ENCODE peak calls at places on chromosomes 2 and 18, in four cellular contexts. One of them, this sample, is unnamed.

GRCh38 chr2:167862787-167863186 is 384.6 kb downstream of the STK39 start:
- DNase-seq in A673: peak; percentile 66
- DNase-seq in astrocyte of the spinal cord: peak; percentile 46
- DNase-seq in tibial nerve: no peak
- DNase-seq in this sample: no peak

GRCh38 chr18:26230497-26230896 is 4.3 kb downstream of the TAF4B start:
- DNase-seq in astrocyte of the spinal cord: no peak
- DNase-seq in tibial nerve: no peak
- DNase-seq in A673: no peak
- DNase-seq in this sample: no peak

GRCh38 chr2:181648478-181649155 is 8.3 kb downstream of the CERKL start:
- DNase-seq in A673: no peak
- DNase-seq in astrocyte of the spinal cord: no peak
- DNase-seq in tibial nerve: no peak
- DNase-seq in this sample: no peak

GRCh38 chr2:100425107-100425506 is 7.6 kb upstream of the CHST10 start:
- DNase-seq in tibial nerve: no peak
- DNase-seq in A673: no peak
- DNase-seq in astrocyte of the spinal cord: no peak
- DNase-seq in this sample: no peak

GRCh38 chr2:70087703-70088507 is 628 bp downstream of the PCBP1 start:
- DNase-seq in tibial nerve: peak; percentile 56
- DNase-seq in A673: peak; percentile 40
- DNase-seq in astrocyte of the spinal cord: peak; percentile 66
- DNase-seq in this sample: no peak

GRCh38 chr2:155404433-155405002 is 706.0 kb downstream of the KCNJ3 start:
- DNase-seq in A673: no peak
- DNase-seq in tibial nerve: no peak
- DNase-seq in astrocyte of the spinal cord: no peak
- DNase-seq in this sample: no peak

GRCh38 chr2:46776687-46777327 is 138.8 kb downstream of the MCFD2 start:
- DNase-seq in astrocyte of the spinal cord: peak; percentile 81
- DNase-seq in tibial nerve: peak; percentile 70
- DNase-seq in A673: peak; percentile 76
- DNase-seq in this sample: no peak

GRCh38 chr2:37711308-37711731 is 39.9 kb upstream of the CDC42EP3 start:
- DNase-seq in astrocyte of the spinal cord: peak; percentile 95
- DNase-seq in tibial nerve: no peak
- DNase-seq in A673: peak; percentile 39
- DNase-seq in this sample: peak; percentile 86

GRCh38 chr2:163859951-163860350 is 124.1 kb upstream of the FIGN start:
- DNase-seq in astrocyte of the spinal cord: no peak
- DNase-seq in tibial nerve: no peak
- DNase-seq in A673: no peak
- DNase-seq in this sample: no peak

GRCh38 chr2:67500541-67500940 is 103.4 kb downstream of the ETAA1 start:
- DNase-seq in tibial nerve: no peak
- DNase-seq in A673: no peak
- DNase-seq in astrocyte of the spinal cord: peak; percentile 7
- DNase-seq in this sample: no peak

GRCh38 chr2:86023366-86023712 is 82.3 kb downstream of the POLR1A start:
- DNase-seq in astrocyte of the spinal cord: no peak
- DNase-seq in A673: no peak
- DNase-seq in tibial nerve: no peak
- DNase-seq in this sample: no peak

GRCh38 chr2:177172034-177172880 is 40.3 kb upstream of the HNRNPA3 start:
- DNase-seq in tibial nerve: no peak
- DNase-seq in astrocyte of the spinal cord: peak; percentile 77
- DNase-seq in A673: no peak
- DNase-seq in this sample: no peak

GRCh38 chr2:207067476-207067875 is 98.3 kb downstream of the KLF7 start:
- DNase-seq in tibial nerve: no peak
- DNase-seq in astrocyte of the spinal cord: no peak
- DNase-seq in A673: no peak
- DNase-seq in this sample: no peak

GRCh38 chr2:197431858-197432257 is 3.0 kb downstream of the SF3B1 start:
- DNase-seq in astrocyte of the spinal cord: no peak
- DNase-seq in A673: no peak
- DNase-seq in tibial nerve: no peak
- DNase-seq in this sample: no peak

GRCh38 chr2:12764075-12764722 is 47.5 kb downstream of the TRIB2 start:
- DNase-seq in astrocyte of the spinal cord: peak; percentile 85
- DNase-seq in tibial nerve: no peak
- DNase-seq in A673: no peak
- DNase-seq in this sample: no peak

GRCh38 chr2:28658369-28658768 is 93.3 kb upstream of the PPP1CB start:
- DNase-seq in astrocyte of the spinal cord: peak; percentile 79
- DNase-seq in A673: peak; percentile 37
- DNase-seq in tibial nerve: no peak
- DNase-seq in this sample: no peak

GRCh38 chr2:156405586-156405985 is 30.6 kb upstream of the GPD2 start:
- DNase-seq in A673: peak; percentile 3
- DNase-seq in tibial nerve: peak; percentile 34
- DNase-seq in astrocyte of the spinal cord: no peak
- DNase-seq in this sample: no peak

GRCh38 chr2:177315303-177315887 is 50.9 kb upstream of the NFE2L2 start:
- DNase-seq in A673: no peak
- DNase-seq in astrocyte of the spinal cord: no peak
- DNase-seq in tibial nerve: no peak
- DNase-seq in this sample: no peak

GRCh38 chr2:70199320-70199864 is 8.6 kb upstream of the C2orf42 start:
- DNase-seq in tibial nerve: no peak
- DNase-seq in A673: no peak
- DNase-seq in astrocyte of the spinal cord: no peak
- DNase-seq in this sample: no peak

GRCh38 chr2:160551259-160551658 is 57.7 kb upstream of the RBMS1 start:
- DNase-seq in A673: no peak
- DNase-seq in tibial nerve: no peak
- DNase-seq in astrocyte of the spinal cord: no peak
- DNase-seq in this sample: no peak

GRCh38 chr2:200862532-200863000 is 1.9 kb downstream of the CLK1 start:
- DNase-seq in tibial nerve: peak; percentile 74
- DNase-seq in astrocyte of the spinal cord: peak; percentile 71
- DNase-seq in A673: peak; percentile 50
- DNase-seq in this sample: peak; percentile 28

GRCh38 chr2:133843551-133843950 is 275.3 kb upstream of the NCKAP5 start:
- DNase-seq in astrocyte of the spinal cord: no peak
- DNase-seq in tibial nerve: no peak
- DNase-seq in A673: no peak
- DNase-seq in this sample: no peak

GRCh38 chr2:182652326-182652725 is 63.7 kb upstream of the DNAJC10 start:
- DNase-seq in A673: no peak
- DNase-seq in astrocyte of the spinal cord: no peak
- DNase-seq in tibial nerve: no peak
- DNase-seq in this sample: no peak

GRCh38 chr18:63138469-63139340 is 180.9 kb downstream of the BCL2 start:
- DNase-seq in astrocyte of the spinal cord: no peak
- DNase-seq in tibial nerve: no peak
- DNase-seq in A673: peak; percentile 84
- DNase-seq in this sample: no peak

GRCh38 chr2:1645761-1646476 is 98.4 kb downstream of the PXDN start:
- DNase-seq in A673: no peak
- DNase-seq in astrocyte of the spinal cord: no peak
- DNase-seq in tibial nerve: no peak
- DNase-seq in this sample: no peak

GRCh38 chr18:74116628-74117554 is 30.7 kb downstream of the FBXO15 start:
- DNase-seq in tibial nerve: peak; percentile 42
- DNase-seq in A673: peak; percentile 61
- DNase-seq in astrocyte of the spinal cord: peak; percentile 75
- DNase-seq in this sample: no peak

GRCh38 chr2:106561356-106561755 is 74.2 kb downstream of the CD8B2 start:
- DNase-seq in A673: no peak
- DNase-seq in tibial nerve: no peak
- DNase-seq in astrocyte of the spinal cord: no peak
- DNase-seq in this sample: no peak

GRCh38 chr2:54479422-54479821 is 23.3 kb downstream of the SPTBN1 start:
- DNase-seq in astrocyte of the spinal cord: no peak
- DNase-seq in tibial nerve: no peak
- DNase-seq in A673: peak; percentile 58
- DNase-seq in this sample: no peak

GRCh38 chr2:118312963-118313756 is 224.9 kb downstream of the INSIG2 start:
- DNase-seq in A673: no peak
- DNase-seq in tibial nerve: no peak
- DNase-seq in astrocyte of the spinal cord: no peak
- DNase-seq in this sample: no peak

GRCh38 chr2:241772063-241772499 is 4.5 kb upstream of the GAL3ST2 start:
- DNase-seq in astrocyte of the spinal cord: no peak
- DNase-seq in A673: no peak
- DNase-seq in tibial nerve: no peak
- DNase-seq in this sample: no peak

GRCh38 chr2:124678043-124678442 is 653.0 kb downstream of the CNTNAP5 start:
- DNase-seq in tibial nerve: no peak
- DNase-seq in A673: no peak
- DNase-seq in astrocyte of the spinal cord: no peak
- DNase-seq in this sample: no peak

GRCh38 chr2:104733544-104733943 is 120.4 kb upstream of the POU3F3 start:
- DNase-seq in A673: peak; percentile 5
- DNase-seq in tibial nerve: no peak
- DNase-seq in astrocyte of the spinal cord: no peak
- DNase-seq in this sample: no peak

GRCh38 chr2:239044336-239044735 is 196.5 kb downstream of the TWIST2 start:
- DNase-seq in A673: no peak
- DNase-seq in astrocyte of the spinal cord: no peak
- DNase-seq in tibial nerve: no peak
- DNase-seq in this sample: no peak

GRCh38 chr2:108270768-108271506 is 17.8 kb upstream of the SULT1C2 start:
- DNase-seq in astrocyte of the spinal cord: no peak
- DNase-seq in tibial nerve: no peak
- DNase-seq in A673: no peak
- DNase-seq in this sample: no peak

GRCh38 chr2:178419123-178419522 is 31.9 kb downstream of the PRKRA start:
- DNase-seq in A673: peak; percentile 25
- DNase-seq in tibial nerve: no peak
- DNase-seq in astrocyte of the spinal cord: peak; percentile 29
- DNase-seq in this sample: no peak

GRCh38 chr2:45623120-45623519 is 12.1 kb upstream of the SRBD1 start:
- DNase-seq in astrocyte of the spinal cord: no peak
- DNase-seq in tibial nerve: no peak
- DNase-seq in A673: no peak
- DNase-seq in this sample: no peak

GRCh38 chr18:48939368-48940097 is 11.2 kb downstream of the SMAD7 start:
- DNase-seq in tibial nerve: peak; percentile 52
- DNase-seq in A673: peak; percentile 52
- DNase-seq in astrocyte of the spinal cord: peak; percentile 48
- DNase-seq in this sample: no peak
- H3K4me3 ChIP-seq in tibial nerve: peak overlapping the region; percentile 29
- H3K4me3 ChIP-seq in A673: peak overlapping the region; percentile 19
- H3K4me3 ChIP-seq in astrocyte of the spinal cord: no peak overlapping the region
- H3K4me3 ChIP-seq in this sample: peak overlapping the region; percentile 33

GRCh38 chr2:126930970-126931590 is 32.4 kb downstream of the TEX51 start:
- DNase-seq in astrocyte of the spinal cord: no peak
- DNase-seq in tibial nerve: no peak
- DNase-seq in A673: no peak
- DNase-seq in this sample: no peak

GRCh38 chr2:126932529-126932928 is 33.8 kb downstream of the TEX51 start:
- DNase-seq in tibial nerve: no peak
- DNase-seq in astrocyte of the spinal cord: no peak
- DNase-seq in A673: no peak
- DNase-seq in this sample: no peak

GRCh38 chr2:126934803-126935202 is 36.1 kb downstream of the TEX51 start:
- DNase-seq in astrocyte of the spinal cord: no peak
- DNase-seq in A673: no peak
- DNase-seq in tibial nerve: no peak
- DNase-seq in this sample: no peak

GRCh38 chr2:126933707-126934106 is 35.0 kb downstream of the TEX51 start:
- DNase-seq in A673: no peak
- DNase-seq in astrocyte of the spinal cord: no peak
- DNase-seq in tibial nerve: no peak
- DNase-seq in this sample: no peak

DNA sequence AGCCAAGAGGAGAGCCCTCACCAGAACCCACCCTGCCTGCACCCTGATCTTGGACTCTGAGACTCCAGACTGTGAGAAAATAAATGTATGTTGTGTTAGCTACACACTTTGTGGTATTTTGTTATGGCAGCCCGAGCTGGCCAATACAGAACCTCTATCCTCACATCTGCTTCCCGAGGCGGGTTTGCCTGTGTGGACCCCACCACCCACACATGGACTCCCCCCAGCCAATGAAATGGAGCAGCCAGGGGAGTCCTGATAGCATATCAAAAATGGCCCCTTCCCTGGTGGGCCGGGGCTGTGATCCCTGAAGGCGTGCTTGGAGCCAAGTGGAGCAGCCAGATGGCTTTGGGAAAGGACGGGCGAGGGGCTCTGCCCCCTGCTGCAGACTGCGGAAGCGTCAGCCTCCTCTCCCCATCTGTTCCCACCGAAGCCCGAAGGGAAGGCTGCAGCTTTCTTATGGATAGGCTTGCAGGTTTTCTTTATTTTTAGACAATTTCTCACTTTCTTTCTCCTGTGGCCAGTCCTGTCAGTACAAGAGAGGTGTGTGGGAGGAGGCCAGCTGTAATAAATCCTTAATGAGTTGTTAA is 34.4 kb downstream of the TEX51 start:
- DNase-seq in A673: no peak
- DNase-seq in astrocyte of the spinal cord: no peak
- DNase-seq in tibial nerve: no peak
- DNase-seq in this sample: no peak
- TF ChIP-seq CTCF in A673: no peak
- TF ChIP-seq CTCF in astrocyte of the spinal cord: no peak
- TF ChIP-seq CTCF in tibial nerve: no peak
- TF ChIP-seq CTCF in this sample: no peak

DNA sequence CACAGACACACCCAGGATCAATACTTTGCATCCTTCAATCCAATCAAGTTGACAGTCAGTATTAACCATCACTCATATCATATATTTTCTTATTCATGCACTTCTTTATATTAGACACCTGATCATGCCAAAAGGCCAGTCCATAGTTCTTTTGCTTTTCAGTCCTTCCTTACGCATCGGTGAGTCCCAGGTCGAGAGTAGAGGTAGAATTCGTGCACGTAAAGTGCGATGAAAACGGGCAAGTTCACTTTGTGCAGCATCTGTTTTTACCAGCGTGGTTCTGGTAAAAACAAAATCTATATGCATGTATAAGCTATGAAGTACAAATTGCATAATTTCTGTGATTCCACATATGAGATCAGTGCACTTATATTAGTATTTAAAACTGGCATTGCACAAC is 1.2 kb upstream of the COPS8 start:
- DNase-seq in tibial nerve: no peak
- DNase-seq in astrocyte of the spinal cord: no peak
- DNase-seq in A673: no peak
- DNase-seq in this sample: no peak
- H3K4me3 ChIP-seq in tibial nerve: no peak overlapping the region
- H3K4me3 ChIP-seq in astrocyte of the spinal cord: peak overlapping the region; percentile 95
- H3K4me3 ChIP-seq in A673: peak overlapping the region; percentile 86
- H3K4me3 ChIP-seq in this sample: peak overlapping the region; percentile 83

DNA sequence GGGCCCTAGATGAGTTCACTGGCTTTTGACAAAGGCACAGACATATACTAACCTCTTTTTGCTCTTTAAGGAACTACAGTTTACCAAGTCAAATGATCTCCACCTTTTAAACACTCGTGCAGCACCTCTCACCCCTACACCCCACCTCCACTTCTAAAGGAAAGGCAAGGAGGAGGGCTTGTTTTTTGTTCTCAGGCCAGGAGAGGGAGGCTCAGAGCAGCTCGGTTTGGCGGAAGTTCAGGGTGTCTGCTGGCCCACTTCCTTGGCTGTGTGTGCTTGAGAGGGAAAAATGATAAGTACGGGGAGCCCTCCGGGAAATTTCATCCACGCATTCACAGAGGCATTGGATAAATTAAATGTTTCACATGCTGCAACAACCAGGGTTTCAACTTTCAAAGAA is 667.9 kb downstream of the BCL11A start:
- DNase-seq in astrocyte of the spinal cord: no peak
- DNase-seq in A673: no peak
- DNase-seq in tibial nerve: no peak
- DNase-seq in this sample: no peak
- TF ChIP-seq CTCF in astrocyte of the spinal cord: no peak
- TF ChIP-seq CTCF in A673: no peak
- TF ChIP-seq CTCF in tibial nerve: no peak
- TF ChIP-seq CTCF in this sample: no peak

This sample was measured in AG04449.